ENCODE peak calls at places on chromosomes 13 and 19, in five cellular contexts. K, P, S, L and B are unnamed samples.

GRCh38 chr19:55113570-55114039 is 3.8 kb downstream of the PPP1R12C start:
- DNase-seq in L (peak; percentile 77), S (peak; percentile 34), K (peak; percentile 98), P (peak; percentile 71), B (peak; percentile 65)

GRCh38 chr19:11984986-11985385 is 20.1 kb downstream of the ZNF763 start:
- DNase-seq in L (no peak), P (no peak), K (no peak), S (no peak), B (peak; percentile 20)

GRCh38 chr19:29478578-29479565 is 46.9 kb upstream of the VSTM2B start:
- DNase-seq in K (no peak), L (peak; percentile 71), P (no peak), S (no peak), B (peak; percentile 52)

GRCh38 chr19:39318690-39319089 is 2.0 kb downstream of the LRFN1 start:
- DNase-seq in K (no peak), L (no peak), P (no peak), S (no peak), B (no peak)

GRCh38 chr19:51096473-51097165 is 11.6 kb downstream of the CTU1 start:
- DNase-seq in L (no peak), K (no peak), S (no peak), P (no peak), B (no peak)

GRCh38 chr13:50634339-50634738 is 209.2 kb downstream of the DLEU7 start:
- DNase-seq in P (no peak), K (no peak), L (no peak), S (no peak), B (no peak)

GRCh38 chr13:67200183-67200582 is 30.0 kb downstream of the PCDH9 start:
- DNase-seq in K (no peak), S (no peak), L (no peak), P (no peak), B (no peak)

GRCh38 chr13:113166681-113167080 is 8.2 kb downstream of the PROZ start:
- DNase-seq in K (no peak), S (no peak), L (no peak), P (peak; percentile 57), B (no peak)

GRCh38 chr19:56507446-56508281 is at the start of gene ZNF471:
- DNase-seq in P (peak; percentile 98), S (peak; percentile 69), L (peak; percentile 83), K (peak; percentile 99), B (no peak)

GRCh38 chr13:44278164-44278563 is 95.5 kb upstream of the SERP2 start:
- DNase-seq in L (no peak), K (no peak), P (no peak), S (no peak), B (no peak)

GRCh38 chr13:70959376-70959775 is 851.1 kb upstream of the KLHL1 start:
- DNase-seq in L (no peak), P (no peak), S (no peak), K (no peak), B (no peak)

GRCh38 chr13:100361504-100361903 is 227.1 kb downstream of the GGACT start:
- DNase-seq in K (no peak), P (no peak), L (no peak), S (no peak), B (no peak)

GRCh38 chr19:41880329-41880708 is 2.7 kb upstream of the ARHGEF1 start:
- DNase-seq in L (no peak), K (no peak), S (no peak), P (no peak), B (no peak)

GRCh38 chr19:18697680-18698079 is 14.2 kb downstream of the CRTC1 start:
- DNase-seq in K (no peak), L (no peak), P (peak; percentile 42), S (no peak), B (no peak)

DNA sequence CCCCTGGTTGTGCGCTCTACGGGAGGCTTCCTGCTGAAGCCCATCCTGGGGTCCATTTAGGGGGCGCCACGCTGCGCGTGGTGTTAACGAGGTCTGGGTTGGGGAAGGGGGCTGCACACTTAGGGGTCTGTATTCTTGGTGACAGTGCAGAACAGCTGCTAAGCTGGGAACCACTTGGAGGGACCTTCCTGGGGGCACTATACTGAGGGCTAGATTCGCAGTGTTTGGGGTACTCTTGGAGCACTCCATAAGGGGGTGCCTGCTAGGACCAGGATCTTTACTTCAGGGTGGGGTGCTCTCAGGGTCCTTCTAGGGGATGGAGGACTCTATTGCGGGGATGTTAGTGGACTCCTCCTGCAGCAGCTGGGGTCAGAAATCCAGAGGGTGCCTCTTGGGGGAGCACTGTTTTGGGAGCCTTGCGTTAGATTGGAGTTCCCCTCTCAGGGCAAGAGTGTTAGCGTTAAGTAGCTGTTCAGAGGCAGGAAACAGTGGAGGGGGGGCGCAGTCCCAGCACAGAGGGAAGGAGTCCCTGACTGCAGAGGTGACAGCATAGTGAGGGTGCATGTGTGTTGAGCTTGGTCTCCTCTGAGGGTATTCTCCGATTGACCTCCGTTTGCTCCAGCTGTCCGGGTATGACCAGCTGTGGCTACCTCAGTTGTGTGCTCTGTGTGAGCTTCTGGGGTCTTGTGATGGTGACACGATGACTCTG is 1.1 kb downstream of the PDE4A start:
- DNase-seq in K (no peak), P (no peak), S (no peak), L (no peak), B (no peak)
- TF ChIP-seq CTCF in K (no peak), P (no peak), S (no peak), L (no peak), B (peak; percentile 5)

DNA sequence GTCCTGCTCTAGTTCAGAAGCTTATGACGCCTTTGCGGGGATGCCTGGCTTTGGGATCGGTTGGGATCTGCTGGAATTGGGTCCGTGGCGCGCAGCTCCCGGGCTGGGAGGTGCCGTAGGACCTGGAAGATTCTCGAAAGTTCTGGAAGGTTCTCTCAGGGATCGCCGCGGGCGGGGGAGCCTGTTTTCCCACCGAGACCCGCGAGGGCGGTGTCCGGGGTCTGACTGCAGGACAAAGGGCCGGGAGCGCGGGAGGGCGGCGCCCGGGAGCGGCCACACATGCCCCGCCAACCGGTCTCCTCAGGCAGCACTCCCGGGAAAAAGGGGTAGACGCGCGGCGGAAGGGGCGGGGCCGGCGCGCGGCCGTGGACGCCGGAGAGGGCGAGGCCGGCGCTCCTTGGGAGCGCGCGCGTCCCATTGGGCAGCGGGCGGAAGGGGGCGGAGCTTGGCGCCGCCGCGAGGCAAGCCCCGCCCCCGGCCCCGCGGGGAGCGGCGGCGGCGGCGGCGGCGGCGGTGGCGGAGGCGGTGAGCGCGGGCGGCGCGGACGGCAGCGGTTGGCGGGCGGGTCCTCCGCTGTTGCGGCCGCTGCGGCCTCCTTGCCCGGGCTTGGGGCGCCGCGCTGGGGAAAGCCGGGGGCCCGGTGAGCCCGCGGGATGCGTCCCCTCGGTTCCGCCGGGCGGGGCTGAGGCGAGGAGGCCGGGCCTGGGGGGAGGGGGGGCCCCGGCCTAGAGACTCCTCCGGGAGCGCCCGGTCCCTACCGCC is 29.0 kb upstream of the NDUFS7 start:
- DNase-seq in K (peak; percentile 90), S (peak; percentile 94), L (peak; percentile 90), P (peak; percentile 92), B (peak; percentile 81)
- TF ChIP-seq CTCF in K (peak; percentile 18), S (no peak), L (no peak), P (no peak), B (no peak)

GRCh38 chr13:94710881-94711560 is 1.3 kb downstream of the SOX21 start:
- DNase-seq in P (peak; percentile 6), K (no peak), L (peak; percentile 55), S (peak; percentile 18), B (no peak)
- TF ChIP-seq CTCF in P (no peak), K (peak; percentile 6), L (peak; percentile 36), S (peak; percentile 39), B (peak; percentile 60)

GRCh38 chr13:29402168-29402621 is 193.3 kb downstream of the SLC7A1 start:
- DNase-seq in K (no peak), P (peak; percentile 13), L (no peak), S (no peak), B (no peak)

GRCh38 chr13:29396446-29396845 is 199.0 kb downstream of the SLC7A1 start:
- DNase-seq in P (no peak), S (no peak), K (no peak), L (no peak), B (no peak)

GRCh38 chr13:29397265-29397664 is 198.2 kb downstream of the SLC7A1 start:
- DNase-seq in S (no peak), K (no peak), L (no peak), P (no peak), B (no peak)
- TF ChIP-seq CTCF in S (no peak), K (no peak), L (no peak), P (no peak), B (no peak)

GRCh38 chr19:44813331-44814131 is 4.6 kb downstream of the BCAM start:
- DNase-seq in L (no peak), P (no peak), S (no peak), K (no peak), B (no peak)
- TF ChIP-seq CTCF in L (no peak), P (no peak), S (no peak), K (no peak), B (no peak)